ENCODE peak calls at places on chromosomes 4 and X, in six cellular contexts. G is A549, Q is K562, I is endothelial cell of umbilical vein, N is GM12878, Z is NB4. U is an unnamed sample.

GRCh38 chr4:23775694-23776093 is 114.2 kb downstream of the PPARGC1A start:
- DNase-seq in G (no peak), Q (no peak), I (no peak), N (no peak), Z (no peak), U (peak)

GRCh38 chr4:113145519-113146291 is 96.3 kb downstream of the ANK2 start:
- DNase-seq in G (no peak), Q (no peak), I (no peak), N (no peak), Z (no peak), U (peak)

GRCh38 chr4:30757357-30757756 is 37.2 kb downstream of the PCDH7 start:
- DNase-seq in G (no peak), Q (no peak), I (peak), N (no peak), Z (peak), U (no peak)

GRCh38 chr4:152974732-152975614 is 38.9 kb downstream of the FHDC1 start:
- DNase-seq in G (no peak), Q (no peak), I (no peak), N (no peak), Z (no peak), U (no peak)

GRCh38 chrX:34656842-34657780 is at the start of gene TMEM47:
- DNase-seq in G (peak), Q (peak), I (peak), N (no peak), Z (no peak), U (no peak)

GRCh38 chrX:72097081-72097480 is 34.6 kb downstream of the RTL5 start:
- DNase-seq in G (no peak), Q (no peak), I (no peak), N (no peak), Z (peak), U (no peak)

GRCh38 chr4:108465886-108466491 is 154.4 kb upstream of the RPL34 start:
- DNase-seq in G (no peak), Q (no peak), I (no peak), N (no peak), Z (no peak), U (no peak)

GRCh38 chr4:56320293-56320692 is 67.0 kb downstream of the AASDH start:
- DNase-seq in G (no peak), Q (no peak), I (no peak), N (no peak), Z (no peak), U (no peak)

GRCh38 chr4:6716018-6716911 is at the start of gene BLOC1S4:
- DNase-seq in G (peak), Q (peak), I (peak), N (peak), Z (peak), U (peak)

GRCh38 chr4:158164849-158165248 is 8.0 kb downstream of the GASK1B start:
- DNase-seq in G (no peak), Q (no peak), I (peak), N (no peak), Z (no peak), U (no peak)

GRCh38 chrX:34918091-34918736 is 24.4 kb upstream of the FAM47B start:
- DNase-seq in G (peak), Q (no peak), I (no peak), N (no peak), Z (no peak), U (no peak)

GRCh38 chr4:138062929-138063328 is 179.2 kb downstream of the SLC7A11 start:
- DNase-seq in G (no peak), Q (no peak), I (peak), N (no peak), Z (no peak), U (no peak)

GRCh38 chr4:150002561-150002960 is 75.7 kb upstream of the DCLK2 start:
- DNase-seq in G (no peak), Q (no peak), I (peak), N (no peak), Z (no peak), U (no peak)

GRCh38 chr4:154189346-154189745 is 302.3 kb downstream of the DCHS2 start:
- DNase-seq in G (no peak), Q (no peak), I (no peak), N (no peak), Z (no peak), U (no peak)

GRCh38 chr4:89814362-89814761 is 22.6 kb downstream of the SNCA start:
- DNase-seq in G (no peak), Q (no peak), I (no peak), N (no peak), Z (no peak), U (no peak)

GRCh38 chrX:86436116-86436515 is 287.9 kb downstream of the DACH2 start:
- DNase-seq in G (no peak), Q (no peak), I (no peak), N (no peak), Z (no peak), U (no peak)

GRCh38 chr4:139025841-139026240 is 10.3 kb downstream of the NOCT start:
- DNase-seq in G (no peak), Q (no peak), I (no peak), N (no peak), Z (no peak), U (no peak)

GRCh38 chrX:38166478-38167083 is 54.1 kb downstream of the SRPX start:
- DNase-seq in G (peak), Q (peak), I (peak), N (no peak), Z (peak), U (peak)

GRCh38 chr4:187268940-187269339 is 545.3 kb upstream of the FAT1 start:
- DNase-seq in G (no peak), Q (no peak), I (no peak), N (no peak), Z (no peak), U (peak)

GRCh38 chr4:15376594-15376993 is 51.2 kb upstream of the C1QTNF7 start:
- DNase-seq in G (peak), Q (no peak), I (no peak), N (no peak), Z (no peak), U (peak)

GRCh38 chrX:99117011-99117410 is 1293.1 kb downstream of the PCDH19 start:
- DNase-seq in G (no peak), Q (no peak), I (no peak), N (no peak), Z (no peak), U (no peak)

GRCh38 chrX:44596277-44596676 is 53.6 kb upstream of the FUNDC1 start:
- DNase-seq in G (no peak), Q (no peak), I (no peak), N (peak), Z (peak), U (no peak)

GRCh38 chr4:95548738-95549245 is at the start of gene UNC5C:
- DNase-seq in G (no peak), Q (no peak), I (peak), N (no peak), Z (peak), U (no peak)

GRCh38 chrX:117985241-117985640 is 131.4 kb downstream of the KLHL13 start:
- DNase-seq in G (no peak), Q (no peak), I (no peak), N (no peak), Z (peak), U (no peak)

GRCh38 chrX:30301977-30302376 is 7.2 kb downstream of the NR0B1 start:
- DNase-seq in G (no peak), Q (no peak), I (no peak), N (no peak), Z (no peak), U (no peak)

GRCh38 chr4:8534129-8534528 is 46.1 kb upstream of the GPR78 start:
- DNase-seq in G (no peak), Q (no peak), I (peak), N (peak), Z (no peak), U (no peak)

GRCh38 chr4:183430317-183430986 is 14.0 kb upstream of the CDKN2AIP start:
- DNase-seq in G (no peak), Q (no peak), I (peak), N (no peak), Z (no peak), U (no peak)

GRCh38 chr4:156196722-156197121 is 243.1 kb upstream of the CTSO start:
- DNase-seq in G (no peak), Q (no peak), I (no peak), N (no peak), Z (no peak), U (no peak)

GRCh38 chrX:118928126-118928525 is 46.3 kb upstream of the LONRF3 start:
- DNase-seq in G (no peak), Q (no peak), I (peak), N (no peak), Z (no peak), U (no peak)

GRCh38 chrX:134849390-134849789 is 141.4 kb upstream of the SMIM10 start:
- DNase-seq in G (no peak), Q (no peak), I (no peak), N (no peak), Z (no peak), U (no peak)

GRCh38 chr4:55023030-55023429 is 102.4 kb downstream of the KDR start:
- DNase-seq in G (no peak), Q (no peak), I (no peak), N (no peak), Z (no peak), U (no peak)
- TF ChIP-seq MYC in G (no peak), Q (no peak), I (no peak), N (no peak), Z (no peak), U (no peak)

DNA sequence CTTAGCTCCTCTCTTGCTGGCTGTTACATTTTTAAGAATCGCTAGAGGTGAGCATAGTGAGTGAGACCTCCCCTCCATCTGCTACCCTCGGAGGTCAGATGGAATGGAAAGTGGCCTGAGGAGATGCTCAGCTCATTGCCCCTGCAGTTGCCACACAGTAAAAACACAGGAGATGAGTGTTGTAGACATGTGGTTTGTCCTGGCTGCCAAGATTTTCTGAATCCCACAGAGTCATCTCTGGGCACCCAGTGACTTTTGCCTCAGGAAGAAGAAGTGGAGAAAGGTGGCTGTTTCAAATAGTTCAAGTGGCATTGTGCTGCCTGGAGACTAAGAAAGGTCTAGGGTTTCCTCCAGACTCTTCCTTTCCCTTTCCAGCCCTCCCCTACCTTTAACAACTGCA is 271.0 kb downstream of the STK32B start:
- DNase-seq in G (no peak), Q (no peak), I (no peak), N (no peak), Z (no peak), U (no peak)
- TF ChIP-seq MYC in G (no peak), Q (no peak), I (no peak), N (no peak), Z (no peak), U (no peak)

GRCh38 chr4:27861802-27862201 is 1001.2 kb downstream of the STIM2 start:
- DNase-seq in G (no peak), Q (no peak), I (no peak), N (no peak), Z (no peak), U (no peak)
- TF ChIP-seq MYC in G (no peak), Q (no peak), I (no peak), N (no peak), Z (no peak), U (no peak)

GRCh38 chr4:10006236-10006603 is 15.1 kb downstream of the SLC2A9 start:
- DNase-seq in G (peak), Q (no peak), I (peak), N (peak), Z (peak), U (peak)
- TF ChIP-seq MYC in G (peak), Q (no peak), I (no peak), N (no peak), Z (peak), U (no peak)

GRCh38 chr4:71380721-71381120 is 41.9 kb downstream of the SLC4A4 start:
- DNase-seq in G (no peak), Q (no peak), I (no peak), N (no peak), Z (no peak), U (no peak)

GRCh38 chr4:71375494-71375893 is 36.7 kb downstream of the SLC4A4 start:
- DNase-seq in G (no peak), Q (no peak), I (no peak), N (no peak), Z (no peak), U (no peak)

GRCh38 chr4:71382125-71382524 is 43.3 kb downstream of the SLC4A4 start:
- DNase-seq in G (no peak), Q (no peak), I (no peak), N (no peak), Z (no peak), U (no peak)

GRCh38 chr4:71377561-71377960 is 38.7 kb downstream of the SLC4A4 start:
- DNase-seq in G (peak), Q (no peak), I (peak), N (no peak), Z (no peak), U (no peak)

DNA sequence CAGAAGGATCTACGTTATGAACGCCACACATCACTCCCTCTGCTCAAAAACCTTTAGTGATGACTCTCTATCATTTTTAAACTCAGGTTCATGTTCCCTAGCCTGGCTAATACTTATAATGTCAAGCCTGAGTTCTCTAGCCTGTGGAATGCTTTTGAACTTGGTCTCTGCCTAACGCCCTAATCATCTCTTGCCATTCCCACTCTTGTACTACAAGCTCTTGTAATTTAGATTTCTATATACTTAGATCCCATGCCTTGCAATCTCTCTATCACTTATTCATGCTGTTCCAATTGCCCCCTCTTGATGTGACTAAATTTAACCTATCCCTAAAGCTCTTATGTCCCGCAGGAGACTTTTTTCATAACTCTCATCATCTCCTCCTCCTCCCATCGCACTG is 40.3 kb downstream of the SLC4A4 start:
- DNase-seq in G (no peak), Q (no peak), I (no peak), N (no peak), Z (no peak), U (no peak)
- TF ChIP-seq MYC in G (no peak), Q (no peak), I (no peak), N (no peak), Z (no peak), U (no peak)

GRCh38 chr4:79723507-79723906 is 315.5 kb upstream of the GK2 start:
- DNase-seq in G (no peak), Q (no peak), I (no peak), N (no peak), Z (no peak), U (no peak)
- TF ChIP-seq MYC in G (no peak), Q (no peak), I (no peak), N (no peak), Z (no peak), U (no peak)

GRCh38 chr4:185204238-185204910 is 574 bp upstream of the CFAP97 start:
- DNase-seq in G (no peak), Q (no peak), I (peak), N (no peak), Z (peak), U (no peak)
- TF ChIP-seq MYC in G (no peak), Q (no peak), I (no peak), N (no peak), Z (no peak), U (no peak)

DNA sequence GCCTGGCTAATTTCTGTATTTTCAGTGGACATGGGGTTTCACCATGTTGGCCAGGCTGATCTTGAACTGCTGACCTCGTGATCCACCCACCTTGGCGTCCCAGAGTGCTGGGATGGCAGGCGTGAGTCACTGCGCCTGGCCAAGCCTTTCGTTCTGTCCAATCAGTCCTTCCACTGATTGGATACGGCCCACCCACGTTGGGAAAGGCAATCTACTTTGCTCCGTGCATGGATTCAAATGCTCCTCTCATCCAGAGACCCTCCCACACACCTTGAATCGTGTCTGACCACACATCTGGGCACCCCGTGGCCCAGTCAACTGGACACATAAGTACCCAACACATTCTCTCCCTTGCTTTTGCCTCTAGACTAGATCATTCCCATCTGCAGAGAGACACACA is 74.9 kb downstream of the CRLF2 start:
- DNase-seq in G (no peak), Q (no peak), I (no peak), N (no peak), Z (no peak), U (no peak)
- TF ChIP-seq MYC in G (no peak), Q (no peak), I (no peak), N (no peak), Z (no peak), U (no peak)

DNA sequence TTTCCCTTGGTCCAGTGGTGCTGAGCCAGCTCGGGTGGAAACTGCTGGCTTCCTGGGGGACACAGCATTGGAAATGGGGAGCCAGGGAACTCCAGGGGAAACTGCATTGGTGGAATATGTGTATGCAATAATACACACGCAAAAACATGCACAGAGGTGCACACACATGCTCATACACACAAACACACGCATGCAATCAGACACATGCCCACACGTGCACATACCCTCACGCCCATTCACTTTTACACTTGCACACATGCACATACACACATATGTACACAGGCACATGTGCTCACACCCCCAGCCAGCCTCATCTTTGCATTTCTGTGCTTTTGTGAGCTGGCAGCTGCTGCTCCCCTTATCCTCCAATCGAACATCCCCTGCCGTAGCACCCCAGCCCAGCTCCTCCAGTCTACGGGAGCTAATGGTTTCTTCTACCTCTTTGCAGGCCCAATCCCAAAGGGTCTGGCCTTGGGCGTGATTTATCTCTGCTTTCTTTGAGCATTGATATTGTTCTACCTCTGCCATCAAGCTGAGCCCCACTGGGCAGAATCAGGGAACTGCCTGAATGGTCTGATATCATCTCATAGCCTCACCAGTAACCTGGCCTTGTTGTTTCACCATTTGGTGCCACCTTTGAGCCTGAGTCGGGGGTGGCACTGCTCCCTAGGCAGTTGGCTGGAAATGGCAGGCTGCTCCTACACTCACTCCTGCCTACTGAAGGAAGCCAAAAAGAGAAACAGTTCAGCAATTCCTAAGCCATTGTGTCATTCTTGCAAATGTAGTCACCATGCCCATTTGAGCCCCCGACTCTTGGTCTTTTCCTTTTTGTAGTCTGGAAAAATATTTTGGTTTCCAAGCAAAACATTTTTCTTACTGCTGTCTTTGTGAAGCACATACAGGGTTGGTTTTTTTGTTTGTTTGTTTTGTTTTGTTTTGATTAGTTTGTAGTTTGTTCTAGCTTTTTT is 104.4 kb upstream of the MAMLD1 start:
- DNase-seq in G (no peak), Q (no peak), I (peak), N (no peak), Z (no peak), U (no peak)
- TF ChIP-seq MYC in G (no peak), Q (no peak), I (no peak), N (no peak), Z (no peak), U (no peak)

GRCh38 chr4:110071466-110071865 is 126.9 kb downstream of the ELOVL6 start:
- DNase-seq in G (no peak), Q (no peak), I (no peak), N (no peak), Z (no peak), U (no peak)

GRCh38 chr4:110075083-110075738 is 123.2 kb downstream of the ELOVL6 start:
- DNase-seq in G (no peak), Q (no peak), I (no peak), N (no peak), Z (no peak), U (no peak)

GRCh38 chr4:110075891-110076290 is 122.5 kb downstream of the ELOVL6 start:
- DNase-seq in G (no peak), Q (no peak), I (no peak), N (no peak), Z (no peak), U (no peak)

GRCh38 chr4:110074570-110074969 is 123.8 kb downstream of the ELOVL6 start:
- DNase-seq in G (no peak), Q (no peak), I (no peak), N (no peak), Z (no peak), U (no peak)

GRCh38 chr4:110073045-110073845 is 125.2 kb downstream of the ELOVL6 start:
- DNase-seq in G (no peak), Q (no peak), I (peak), N (no peak), Z (no peak), U (no peak)
- TF ChIP-seq MYC in G (no peak), Q (no peak), I (no peak), N (no peak), Z (no peak), U (no peak)

U was measured in HepG2.